ENCODE peak calls at places on chromosome 18, in four cellular contexts. One of them, this sample, is unnamed.

GRCh38 chr18:56727399-56727798 is 76.2 kb downstream of the WDR7 start:
- DNase-seq in activated CD8-positive, alpha-beta memory T cell treated with anti-CD3 and anti-CD28 coated beads for 24 hours: no peak
- DNase-seq in T follicular helper cell: no peak
- DNase-seq in psoas muscle: no peak
- DNase-seq in this sample: no peak

GRCh38 chr18:76657911-76658475 is 163.0 kb upstream of the ZNF516 start:
- DNase-seq in activated CD8-positive, alpha-beta memory T cell treated with anti-CD3 and anti-CD28 coated beads for 24 hours: no peak
- DNase-seq in T follicular helper cell: no peak
- DNase-seq in psoas muscle: no peak
- DNase-seq in this sample: no peak

GRCh38 chr18:49238433-49239042 is 221.9 kb downstream of the DYM start:
- DNase-seq in activated CD8-positive, alpha-beta memory T cell treated with anti-CD3 and anti-CD28 coated beads for 24 hours: no peak
- DNase-seq in T follicular helper cell: no peak
- DNase-seq in psoas muscle: no peak
- DNase-seq in this sample: no peak

GRCh38 chr18:79495591-79496071 is 99.9 kb downstream of the NFATC1 start:
- DNase-seq in activated CD8-positive, alpha-beta memory T cell treated with anti-CD3 and anti-CD28 coated beads for 24 hours: no peak
- DNase-seq in T follicular helper cell: no peak
- DNase-seq in psoas muscle: peak
- DNase-seq in this sample: no peak

GRCh38 chr18:50806208-50806616 is 13.6 kb downstream of the MRO start:
- DNase-seq in activated CD8-positive, alpha-beta memory T cell treated with anti-CD3 and anti-CD28 coated beads for 24 hours: no peak
- DNase-seq in T follicular helper cell: no peak
- DNase-seq in psoas muscle: no peak
- DNase-seq in this sample: no peak

GRCh38 chr18:9362869-9363268 is 28.3 kb downstream of the TWSG1 start:
- DNase-seq in activated CD8-positive, alpha-beta memory T cell treated with anti-CD3 and anti-CD28 coated beads for 24 hours: no peak
- DNase-seq in T follicular helper cell: no peak
- DNase-seq in psoas muscle: no peak
- DNase-seq in this sample: no peak

GRCh38 chr18:10841203-10841602 is 308.2 kb downstream of the PIEZO2 start:
- DNase-seq in activated CD8-positive, alpha-beta memory T cell treated with anti-CD3 and anti-CD28 coated beads for 24 hours: no peak
- DNase-seq in T follicular helper cell: no peak
- DNase-seq in psoas muscle: no peak
- DNase-seq in this sample: no peak

GRCh38 chr18:44246001-44246400 is 434.7 kb upstream of the SETBP1 start:
- DNase-seq in activated CD8-positive, alpha-beta memory T cell treated with anti-CD3 and anti-CD28 coated beads for 24 hours: no peak
- DNase-seq in T follicular helper cell: no peak
- DNase-seq in psoas muscle: no peak
- DNase-seq in this sample: no peak

GRCh38 chr18:12960846-12961397 is 13.1 kb downstream of the SEH1L start:
- DNase-seq in activated CD8-positive, alpha-beta memory T cell treated with anti-CD3 and anti-CD28 coated beads for 24 hours: peak
- DNase-seq in T follicular helper cell: no peak
- DNase-seq in psoas muscle: no peak
- DNase-seq in this sample: no peak

GRCh38 chr18:28208712-28209265 is 31.9 kb upstream of the CDH2 start:
- DNase-seq in activated CD8-positive, alpha-beta memory T cell treated with anti-CD3 and anti-CD28 coated beads for 24 hours: no peak
- DNase-seq in T follicular helper cell: no peak
- DNase-seq in psoas muscle: no peak
- DNase-seq in this sample: no peak

GRCh38 chr18:62523631-62524442 is 1.0 kb downstream of the ZCCHC2 start:
- DNase-seq in activated CD8-positive, alpha-beta memory T cell treated with anti-CD3 and anti-CD28 coated beads for 24 hours: peak
- DNase-seq in T follicular helper cell: peak
- DNase-seq in psoas muscle: peak
- DNase-seq in this sample: peak

GRCh38 chr18:32770651-32771168 is 2.1 kb downstream of the KLHL14 start:
- DNase-seq in activated CD8-positive, alpha-beta memory T cell treated with anti-CD3 and anti-CD28 coated beads for 24 hours: no peak
- DNase-seq in T follicular helper cell: no peak
- DNase-seq in psoas muscle: no peak
- DNase-seq in this sample: no peak

GRCh38 chr18:7757175-7757574 is 190.1 kb downstream of the PTPRM start:
- DNase-seq in activated CD8-positive, alpha-beta memory T cell treated with anti-CD3 and anti-CD28 coated beads for 24 hours: no peak
- DNase-seq in T follicular helper cell: no peak
- DNase-seq in psoas muscle: no peak
- DNase-seq in this sample: no peak

GRCh38 chr18:13380671-13381070 is 162.1 kb downstream of the LDLRAD4 start:
- DNase-seq in activated CD8-positive, alpha-beta memory T cell treated with anti-CD3 and anti-CD28 coated beads for 24 hours: peak
- DNase-seq in T follicular helper cell: no peak
- DNase-seq in psoas muscle: no peak
- DNase-seq in this sample: no peak

GRCh38 chr18:9861933-9862332 is 23.8 kb upstream of the TXNDC2 start:
- DNase-seq in activated CD8-positive, alpha-beta memory T cell treated with anti-CD3 and anti-CD28 coated beads for 24 hours: no peak
- DNase-seq in T follicular helper cell: no peak
- DNase-seq in psoas muscle: no peak
- DNase-seq in this sample: no peak

GRCh38 chr18:54127759-54128378 is 96.6 kb downstream of the MBD2 start:
- DNase-seq in activated CD8-positive, alpha-beta memory T cell treated with anti-CD3 and anti-CD28 coated beads for 24 hours: no peak
- DNase-seq in T follicular helper cell: no peak
- DNase-seq in psoas muscle: no peak
- DNase-seq in this sample: no peak

GRCh38 chr18:68244786-68245185 is 470.1 kb downstream of the TMX3 start:
- DNase-seq in activated CD8-positive, alpha-beta memory T cell treated with anti-CD3 and anti-CD28 coated beads for 24 hours: no peak
- DNase-seq in T follicular helper cell: no peak
- DNase-seq in psoas muscle: no peak
- DNase-seq in this sample: no peak

GRCh38 chr18:26228562-26229260 is 2.5 kb downstream of the TAF4B start:
- DNase-seq in activated CD8-positive, alpha-beta memory T cell treated with anti-CD3 and anti-CD28 coated beads for 24 hours: no peak
- DNase-seq in T follicular helper cell: no peak
- DNase-seq in psoas muscle: no peak
- DNase-seq in this sample: no peak

GRCh38 chr18:80157708-80158343 is 48.8 kb downstream of the ADNP2 start:
- DNase-seq in activated CD8-positive, alpha-beta memory T cell treated with anti-CD3 and anti-CD28 coated beads for 24 hours: peak
- DNase-seq in T follicular helper cell: peak
- DNase-seq in psoas muscle: peak
- DNase-seq in this sample: peak

GRCh38 chr18:3129053-3129864 is 90.5 kb downstream of the MYOM1 start:
- DNase-seq in activated CD8-positive, alpha-beta memory T cell treated with anti-CD3 and anti-CD28 coated beads for 24 hours: peak
- DNase-seq in T follicular helper cell: peak
- DNase-seq in psoas muscle: peak
- DNase-seq in this sample: peak

GRCh38 chr18:12659904-12660605 is 2.1 kb upstream of the SPIRE1 start:
- DNase-seq in activated CD8-positive, alpha-beta memory T cell treated with anti-CD3 and anti-CD28 coated beads for 24 hours: no peak
- DNase-seq in T follicular helper cell: peak
- DNase-seq in psoas muscle: no peak
- DNase-seq in this sample: peak

GRCh38 chr18:36532394-36532793 is 234.9 kb downstream of the FHOD3 start:
- DNase-seq in activated CD8-positive, alpha-beta memory T cell treated with anti-CD3 and anti-CD28 coated beads for 24 hours: no peak
- DNase-seq in T follicular helper cell: no peak
- DNase-seq in psoas muscle: no peak
- DNase-seq in this sample: no peak

GRCh38 chr18:8747440-8747937 is 42.1 kb downstream of the MTCL1 start:
- DNase-seq in activated CD8-positive, alpha-beta memory T cell treated with anti-CD3 and anti-CD28 coated beads for 24 hours: no peak
- DNase-seq in T follicular helper cell: no peak
- DNase-seq in psoas muscle: no peak
- DNase-seq in this sample: no peak